ENCODE peak calls at places on chromosome 1, in nine cellular contexts. R is pancreas; U is upper lobe of right lung; L is colonic mucosa; T is IMR-90; X is heart right ventricle; J is endodermal cell; F is neural progenitor cell; C is CD8-positive, alpha-beta memory T cell. H is an unnamed sample. For H3K4me1, the result is how much of the 10 kb centered on the place peaks cover.

GRCh38 chr1:119968601-119969000 is 72.3 kb upstream of the ADAM30 start:
- DNase-seq in J (no peak), R (no peak), X (no peak), T (no peak), F (no peak), U (no peak), L (no peak), C (no peak), H (no peak)

GRCh38 chr1:19072285-19072981 is 116.0 kb upstream of the IFFO2 start:
- DNase-seq in J (no peak), R (no peak), F (no peak), L (no peak), C (no peak), T (no peak), X (no peak), U (no peak), H (no peak)

GRCh38 chr1:39213511-39214002 is 9.1 kb downstream of the MACF1 start:
- DNase-seq in T (peak), C (no peak), L (no peak), F (peak), U (no peak), X (no peak), J (no peak), R (no peak), H (no peak)

GRCh38 chr1:66733348-66734017 is 18.8 kb upstream of the DYNLT5 start:
- DNase-seq in C (no peak), T (no peak), F (no peak), R (no peak), J (no peak), X (no peak), U (no peak), L (no peak), H (peak)

GRCh38 chr1:81179239-81179638 is 621.5 kb upstream of the ADGRL2 start:
- DNase-seq in J (no peak), R (no peak), L (no peak), X (no peak), U (no peak), F (no peak), C (no peak), T (peak), H (no peak)

GRCh38 chr1:180424848-180425457 is 77.4 kb downstream of the ACBD6 start:
- DNase-seq in R (no peak), J (no peak), U (no peak), X (no peak), T (no peak), F (peak), C (no peak), L (no peak), H (peak)

GRCh38 chr1:42777860-42778259 is 6.9 kb upstream of the TMEM269 start:
- DNase-seq in R (no peak), U (no peak), X (no peak), F (peak), J (peak), C (no peak), T (peak), L (peak), H (peak)

GRCh38 chr1:228902781-228903572 is 167.7 kb downstream of the RHOU start:
- DNase-seq in X (peak), J (peak), U (no peak), F (no peak), C (no peak), R (peak), L (peak), T (peak), H (peak)

GRCh38 chr1:52454111-52454510 is 49.7 kb downstream of the PRPF38A start:
- DNase-seq in F (no peak), L (no peak), U (no peak), J (no peak), X (no peak), C (no peak), T (no peak), R (no peak), H (no peak)

GRCh38 chr1:235913311-235913710 is 46.6 kb upstream of the LYST start:
- DNase-seq in L (no peak), R (no peak), U (no peak), T (peak), C (no peak), X (no peak), J (no peak), F (no peak), H (no peak)

GRCh38 chr1:118479351-118479750 is 294.3 kb upstream of the SPAG17 start:
- DNase-seq in J (no peak), F (no peak), C (no peak), R (no peak), T (no peak), X (no peak), L (no peak), U (no peak), H (no peak)

GRCh38 chr1:19619697-19620384 is 24.3 kb upstream of the NBL1 start:
- DNase-seq in C (no peak), X (no peak), U (no peak), J (no peak), F (no peak), T (no peak), R (no peak), L (peak), H (no peak)

GRCh38 chr1:209761021-209761635 is 5.3 kb downstream of the TRAF3IP3 start:
- DNase-seq in J (no peak), R (no peak), F (no peak), X (no peak), U (no peak), L (no peak), C (no peak), T (no peak), H (no peak)

GRCh38 chr1:209758360-209758759 is 2.5 kb downstream of the TRAF3IP3 start:
- DNase-seq in J (no peak), U (no peak), R (no peak), F (no peak), X (no peak), C (no peak), L (no peak), T (no peak), H (no peak)

GRCh38 chr1:209759829-209760359 is 4.0 kb downstream of the TRAF3IP3 start:
- DNase-seq in R (no peak), C (no peak), U (no peak), T (no peak), X (no peak), J (no peak), F (no peak), L (no peak), H (no peak)

GRCh38 chr1:209755926-209756607 is at the start of gene TRAF3IP3:
- DNase-seq in L (peak), T (no peak), U (no peak), C (peak), X (no peak), F (no peak), R (no peak), J (no peak), H (no peak)

DNA sequence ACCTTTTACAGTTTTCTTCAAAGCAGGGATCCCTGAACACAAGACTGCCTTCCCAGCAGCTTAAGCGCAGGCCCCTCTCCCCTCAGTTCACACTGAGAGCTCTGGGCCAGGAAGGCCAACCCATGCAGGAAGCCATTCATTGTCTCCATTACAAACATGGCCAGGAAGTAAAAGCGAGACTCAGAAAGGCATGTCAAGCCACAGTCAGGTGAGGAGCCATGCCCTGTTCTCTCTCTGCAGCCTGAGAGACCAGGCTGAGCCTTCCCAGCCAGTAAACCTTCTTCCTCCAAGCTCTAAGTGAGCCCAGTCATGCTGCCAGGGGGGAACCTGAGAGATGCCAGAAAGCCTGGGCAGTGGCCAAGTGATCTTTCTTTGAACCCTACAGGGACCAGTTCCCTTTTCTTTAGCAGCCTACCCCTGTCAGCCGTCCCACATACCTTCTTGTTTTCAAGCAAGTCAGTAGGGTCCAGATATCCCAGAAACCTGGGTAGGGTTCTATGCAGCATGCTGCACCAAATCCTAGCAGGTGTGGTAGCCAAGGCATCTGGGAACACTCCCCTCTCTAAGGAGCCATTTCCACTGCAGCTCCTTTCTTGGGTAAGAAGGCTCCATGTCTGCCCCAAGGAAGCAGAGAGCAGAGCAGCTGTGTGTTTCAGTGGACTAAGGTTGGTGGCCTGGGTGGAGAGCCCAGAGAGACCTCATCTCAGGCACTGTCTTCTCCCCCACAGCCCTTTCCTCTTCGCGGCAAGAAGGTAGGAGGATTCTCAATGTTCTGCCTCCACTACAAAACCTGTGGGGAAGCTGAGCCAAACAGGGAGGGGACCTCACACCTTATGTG is 974 bp downstream of the TRAF3IP3 start:
- DNase-seq in F (no peak), L (no peak), C (peak), T (no peak), U (no peak), R (no peak), J (no peak), X (no peak), H (no peak)
- H3K4me1 ChIP-seq in F (under half), L (under half), C (half or more), T (under half), U (under half), R (under half), J (under half), X (under half), H (under half)

GRCh38 chr1:178942285-178943218 is 71.7 kb upstream of the ANGPTL1 start:
- DNase-seq in J (no peak), L (peak), T (peak), U (no peak), X (no peak), C (no peak), R (no peak), F (no peak), H (no peak)
- H3K4me1 ChIP-seq in J (under half), L (under half), T (under half), U (under half), X (under half), C (under half), R (under half), F (under half), H (under half)

GRCh38 chr1:37671261-37671660 is 21.1 kb upstream of the CDCA8 start:
- DNase-seq in J (no peak), C (no peak), L (no peak), F (no peak), U (no peak), T (no peak), R (no peak), X (no peak), H (no peak)
- H3K4me1 ChIP-seq in J (under half), C (under half), L (under half), F (under half), U (under half), T (under half), R (under half), X (under half), H (under half)

GRCh38 chr1:21267191-21268077 is 22.8 kb downstream of the ECE1 start:
- DNase-seq in F (no peak), J (no peak), C (no peak), L (no peak), R (peak), X (no peak), T (no peak), U (no peak), H (no peak)
- H3K4me1 ChIP-seq in F (under half), J (under half), C (under half), L (under half), R (half or more), X (under half), T (under half), U (under half), H (under half)

DNA sequence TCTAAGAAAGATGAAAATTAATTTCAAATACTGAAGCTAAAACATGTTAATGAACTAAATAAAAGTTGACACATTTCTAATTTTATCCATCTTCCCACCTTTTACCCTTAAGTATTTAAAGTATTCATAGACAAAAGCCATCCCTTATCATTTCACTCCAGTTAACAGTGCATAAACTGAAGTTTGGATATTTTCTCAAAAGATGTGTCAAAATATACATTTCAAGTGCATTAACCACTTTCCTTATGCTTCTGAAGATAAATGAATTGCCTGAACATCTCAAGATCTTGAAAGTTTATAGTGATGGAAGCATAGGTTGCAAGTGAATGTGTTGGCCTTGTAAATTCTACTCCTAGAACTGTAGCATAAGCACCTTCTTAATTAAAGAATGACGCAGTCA is 282.8 kb upstream of the C1orf105 start:
- DNase-seq in F (no peak), U (no peak), J (no peak), C (no peak), X (no peak), T (no peak), L (no peak), R (no peak), H (no peak)
- H3K4me1 ChIP-seq in F (under half), U (under half), J (under half), C (under half), X (under half), T (under half), L (under half), R (under half), H (under half)

GRCh38 chr1:245484176-245484575 is 329.4 kb downstream of the KIF26B start:
- DNase-seq in X (no peak), C (no peak), R (no peak), U (no peak), F (no peak), J (peak), L (no peak), T (no peak), H (no peak)

GRCh38 chr1:245483247-245483646 is 328.5 kb downstream of the KIF26B start:
- DNase-seq in U (no peak), F (peak), X (no peak), C (no peak), T (no peak), R (no peak), J (peak), L (no peak), H (no peak)

GRCh38 chr1:245488346-245489110 is 333.7 kb downstream of the KIF26B start:
- DNase-seq in T (no peak), U (no peak), L (no peak), X (no peak), F (no peak), C (no peak), J (no peak), R (no peak), H (no peak)

GRCh38 chr1:245489838-245490237 is 335.1 kb downstream of the KIF26B start:
- DNase-seq in C (no peak), U (no peak), X (no peak), R (no peak), L (no peak), J (no peak), T (no peak), F (no peak), H (no peak)

DNA sequence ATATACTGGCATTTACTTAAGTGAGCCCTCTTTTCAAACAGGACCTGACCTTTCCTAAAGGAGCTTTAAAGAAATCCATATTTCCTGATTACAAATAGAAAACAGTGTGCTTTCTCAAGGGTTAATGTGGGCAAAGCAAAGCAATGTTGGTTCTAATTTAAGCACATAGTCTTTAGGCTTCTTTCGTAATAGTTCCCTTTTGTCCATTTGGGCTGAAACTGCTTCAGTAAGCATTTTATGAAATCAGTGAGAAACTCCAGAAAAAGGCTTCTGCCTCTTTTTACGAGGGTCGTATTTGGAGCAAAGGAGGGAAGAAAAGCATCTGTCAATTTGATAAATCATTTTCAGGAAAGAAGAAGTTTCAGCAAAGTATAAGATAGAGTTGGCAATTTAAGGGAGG is 331.2 kb downstream of the KIF26B start:
- DNase-seq in C (no peak), U (no peak), J (no peak), T (no peak), R (no peak), X (no peak), F (no peak), L (no peak), H (no peak)
- H3K4me1 ChIP-seq in C (under half), U (under half), J (under half), T (under half), R (under half), X (under half), F (under half), L (under half), H (under half)

GRCh38 chr1:226730826-226731225 is 8.3 kb downstream of the ITPKB start:
- DNase-seq in J (no peak), X (no peak), C (no peak), F (no peak), L (no peak), R (no peak), T (no peak), U (no peak), H (no peak)
- H3K4me1 ChIP-seq in J (under half), X (under half), C (half or more), F (under half), L (under half), R (under half), T (under half), U (under half), H (under half)